ENCODE peak calls at places on chromosomes 3 and 15, in seven cellular contexts. One of them, this sample, is unnamed.

GRCh38 chr3:36597422-36597821 is 166.9 kb downstream of the DCLK3 start:
- DNase-seq in brain microvascular endothelial cell: peak
- DNase-seq in EL: peak
- DNase-seq in NCI-H146: no peak
- DNase-seq in AG08395: no peak
- DNase-seq in MM.1S: no peak
- DNase-seq in GM13976: no peak
- DNase-seq in this sample: no peak

GRCh38 chr15:46460426-46460825 is 825.6 kb downstream of the SQOR start:
- DNase-seq in EL: no peak
- DNase-seq in AG08395: no peak
- DNase-seq in MM.1S: no peak
- DNase-seq in GM13976: no peak
- DNase-seq in brain microvascular endothelial cell: no peak
- DNase-seq in NCI-H146: no peak
- DNase-seq in this sample: no peak

GRCh38 chr3:184154909-184155643 is at the start of gene DVL3:
- DNase-seq in brain microvascular endothelial cell: peak
- DNase-seq in MM.1S: peak
- DNase-seq in NCI-H146: peak
- DNase-seq in GM13976: peak
- DNase-seq in AG08395: peak
- DNase-seq in EL: peak
- DNase-seq in this sample: no peak

GRCh38 chr3:73508330-73508954 is 116.3 kb downstream of the PDZRN3 start:
- DNase-seq in NCI-H146: peak
- DNase-seq in MM.1S: peak
- DNase-seq in brain microvascular endothelial cell: peak
- DNase-seq in EL: peak
- DNase-seq in GM13976: peak
- DNase-seq in AG08395: peak
- DNase-seq in this sample: no peak

GRCh38 chr15:80093854-80094418 is 34.5 kb downstream of the ZFAND6 start:
- DNase-seq in brain microvascular endothelial cell: no peak
- DNase-seq in EL: no peak
- DNase-seq in NCI-H146: no peak
- DNase-seq in AG08395: no peak
- DNase-seq in MM.1S: no peak
- DNase-seq in GM13976: no peak
- DNase-seq in this sample: no peak

GRCh38 chr3:99699841-99700240 is 61.4 kb downstream of the COL8A1 start:
- DNase-seq in brain microvascular endothelial cell: peak
- DNase-seq in NCI-H146: no peak
- DNase-seq in GM13976: no peak
- DNase-seq in AG08395: peak
- DNase-seq in MM.1S: peak
- DNase-seq in EL: peak
- DNase-seq in this sample: no peak

GRCh38 chr3:197501496-197501878 is 54.3 kb downstream of the BDH1 start:
- DNase-seq in MM.1S: no peak
- DNase-seq in GM13976: peak
- DNase-seq in NCI-H146: no peak
- DNase-seq in EL: peak
- DNase-seq in brain microvascular endothelial cell: no peak
- DNase-seq in AG08395: no peak
- DNase-seq in this sample: no peak

GRCh38 chr15:75666823-75667501 is 19.2 kb downstream of the SNX33 start:
- DNase-seq in EL: peak
- DNase-seq in GM13976: no peak
- DNase-seq in NCI-H146: peak
- DNase-seq in MM.1S: no peak
- DNase-seq in brain microvascular endothelial cell: peak
- DNase-seq in AG08395: peak
- DNase-seq in this sample: peak

GRCh38 chr3:192947421-192947820 is 29.8 kb upstream of the MB21D2 start:
- DNase-seq in brain microvascular endothelial cell: no peak
- DNase-seq in AG08395: no peak
- DNase-seq in NCI-H146: no peak
- DNase-seq in EL: no peak
- DNase-seq in MM.1S: no peak
- DNase-seq in GM13976: no peak
- DNase-seq in this sample: no peak

GRCh38 chr15:82530606-82531379 is 9.5 kb downstream of the RPS17 start:
- DNase-seq in GM13976: peak
- DNase-seq in brain microvascular endothelial cell: peak
- DNase-seq in EL: peak
- DNase-seq in AG08395: peak
- DNase-seq in MM.1S: peak
- DNase-seq in NCI-H146: no peak
- DNase-seq in this sample: no peak

GRCh38 chr3:167823738-167824137 is 88.2 kb downstream of the SERPINI1 start:
- DNase-seq in AG08395: no peak
- DNase-seq in brain microvascular endothelial cell: no peak
- DNase-seq in MM.1S: no peak
- DNase-seq in NCI-H146: no peak
- DNase-seq in EL: no peak
- DNase-seq in GM13976: no peak
- DNase-seq in this sample: no peak

GRCh38 chr3:152185287-152185686 is 83.4 kb upstream of the MBNL1 start:
- DNase-seq in MM.1S: no peak
- DNase-seq in EL: no peak
- DNase-seq in GM13976: no peak
- DNase-seq in brain microvascular endothelial cell: no peak
- DNase-seq in NCI-H146: no peak
- DNase-seq in AG08395: no peak
- DNase-seq in this sample: no peak

GRCh38 chr15:85404922-85405293 is 24.5 kb downstream of the AKAP13 start:
- DNase-seq in GM13976: no peak
- DNase-seq in brain microvascular endothelial cell: no peak
- DNase-seq in AG08395: peak
- DNase-seq in EL: peak
- DNase-seq in NCI-H146: no peak
- DNase-seq in MM.1S: no peak
- DNase-seq in this sample: no peak

GRCh38 chr3:14801668-14802067 is 17.1 kb upstream of the FGD5 start:
- DNase-seq in MM.1S: no peak
- DNase-seq in NCI-H146: no peak
- DNase-seq in brain microvascular endothelial cell: no peak
- DNase-seq in EL: no peak
- DNase-seq in AG08395: no peak
- DNase-seq in GM13976: peak
- DNase-seq in this sample: no peak

GRCh38 chr3:105965384-105965783 is 96.6 kb upstream of the CBLB start:
- DNase-seq in GM13976: no peak
- DNase-seq in MM.1S: no peak
- DNase-seq in NCI-H146: no peak
- DNase-seq in EL: peak
- DNase-seq in AG08395: peak
- DNase-seq in brain microvascular endothelial cell: peak
- DNase-seq in this sample: peak

GRCh38 chr15:80906159-80906775 is 83.4 kb downstream of the MESD start:
- DNase-seq in GM13976: no peak
- DNase-seq in EL: peak
- DNase-seq in brain microvascular endothelial cell: no peak
- DNase-seq in MM.1S: no peak
- DNase-seq in AG08395: no peak
- DNase-seq in NCI-H146: peak
- DNase-seq in this sample: no peak

GRCh38 chr3:140442621-140443020 is 235.2 kb upstream of the TRIM42 start:
- DNase-seq in NCI-H146: no peak
- DNase-seq in MM.1S: no peak
- DNase-seq in GM13976: no peak
- DNase-seq in brain microvascular endothelial cell: no peak
- DNase-seq in AG08395: no peak
- DNase-seq in EL: no peak
- DNase-seq in this sample: no peak

GRCh38 chr15:100810831-100811230 is 68.8 kb upstream of the ALDH1A3 start:
- DNase-seq in NCI-H146: no peak
- DNase-seq in GM13976: no peak
- DNase-seq in AG08395: no peak
- DNase-seq in MM.1S: no peak
- DNase-seq in brain microvascular endothelial cell: no peak
- DNase-seq in EL: no peak
- DNase-seq in this sample: no peak

GRCh38 chr3:94226058-94226457 is 163.2 kb downstream of the NSUN3 start:
- DNase-seq in EL: peak
- DNase-seq in NCI-H146: no peak
- DNase-seq in brain microvascular endothelial cell: peak
- DNase-seq in AG08395: peak
- DNase-seq in MM.1S: no peak
- DNase-seq in GM13976: no peak
- DNase-seq in this sample: peak

GRCh38 chr3:146536681-146537080 is 7.7 kb downstream of the PLSCR1 start:
- DNase-seq in EL: no peak
- DNase-seq in GM13976: no peak
- DNase-seq in NCI-H146: no peak
- DNase-seq in MM.1S: no peak
- DNase-seq in AG08395: peak
- DNase-seq in brain microvascular endothelial cell: no peak
- DNase-seq in this sample: no peak

GRCh38 chr3:115217678-115218451 is 70.8 kb upstream of the ZBTB20 start:
- DNase-seq in NCI-H146: peak
- DNase-seq in EL: peak
- DNase-seq in AG08395: peak
- DNase-seq in GM13976: peak
- DNase-seq in brain microvascular endothelial cell: peak
- DNase-seq in MM.1S: peak
- DNase-seq in this sample: no peak

GRCh38 chr3:187136936-187137335 is 2.4 kb downstream of the RPL39L start:
- DNase-seq in MM.1S: no peak
- DNase-seq in brain microvascular endothelial cell: peak
- DNase-seq in GM13976: no peak
- DNase-seq in EL: peak
- DNase-seq in NCI-H146: no peak
- DNase-seq in AG08395: peak
- DNase-seq in this sample: no peak

GRCh38 chr15:23866832-23867231 is 179.7 kb upstream of the NDN start:
- DNase-seq in NCI-H146: no peak
- DNase-seq in EL: no peak
- DNase-seq in MM.1S: peak
- DNase-seq in GM13976: no peak
- DNase-seq in AG08395: no peak
- DNase-seq in brain microvascular endothelial cell: no peak
- DNase-seq in this sample: no peak

GRCh38 chr15:38066612-38067011 is 132.2 kb downstream of the TMCO5A start:
- DNase-seq in MM.1S: no peak
- DNase-seq in AG08395: no peak
- DNase-seq in NCI-H146: no peak
- DNase-seq in EL: no peak
- DNase-seq in GM13976: no peak
- DNase-seq in brain microvascular endothelial cell: no peak
- DNase-seq in this sample: no peak

GRCh38 chr3:177589921-177590336 is 392.6 kb upstream of the TBL1XR1 start:
- DNase-seq in GM13976: peak
- DNase-seq in EL: peak
- DNase-seq in brain microvascular endothelial cell: peak
- DNase-seq in MM.1S: peak
- DNase-seq in NCI-H146: peak
- DNase-seq in AG08395: peak
- DNase-seq in this sample: peak